ENCODE peak calls at places on chromosomes 11 and 22, in six cellular contexts. One of them, this sample, is unnamed. For H3K4me1, the result is how much of the 10 kb centered on the place peaks cover.

GRCh38 chr22:46036558-46037408 is 59.8 kb upstream of the WNT7B start:
- DNase-seq in lower lobe of right lung: no peak
- DNase-seq in A549: peak
- DNase-seq in right cardiac atrium: no peak
- DNase-seq in heart left ventricle: no peak
- DNase-seq in heart right ventricle: no peak
- DNase-seq in this sample: peak

GRCh38 chr11:125625225-125625593 is 246 bp downstream of the CHEK1 start:
- DNase-seq in right cardiac atrium: no peak
- DNase-seq in A549: no peak
- DNase-seq in heart left ventricle: no peak
- DNase-seq in lower lobe of right lung: no peak
- DNase-seq in heart right ventricle: no peak
- DNase-seq in this sample: no peak

GRCh38 chr22:46175631-46176030 is 25.3 kb downstream of the PPARA start:
- DNase-seq in heart left ventricle: no peak
- DNase-seq in right cardiac atrium: no peak
- DNase-seq in lower lobe of right lung: no peak
- DNase-seq in heart right ventricle: no peak
- DNase-seq in A549: no peak
- DNase-seq in this sample: no peak

GRCh38 chr11:59708537-59708936 is 5.1 kb downstream of the OR10V1 start:
- DNase-seq in heart right ventricle: no peak
- DNase-seq in A549: no peak
- DNase-seq in heart left ventricle: no peak
- DNase-seq in lower lobe of right lung: no peak
- DNase-seq in right cardiac atrium: no peak
- DNase-seq in this sample: no peak

GRCh38 chr11:104142701-104143100 is 21.2 kb downstream of the PDGFD start:
- DNase-seq in heart left ventricle: no peak
- DNase-seq in heart right ventricle: no peak
- DNase-seq in right cardiac atrium: no peak
- DNase-seq in lower lobe of right lung: no peak
- DNase-seq in A549: no peak
- DNase-seq in this sample: no peak

GRCh38 chr22:38038890-38039812 is 18.1 kb upstream of the PICK1 start:
- DNase-seq in heart right ventricle: peak
- DNase-seq in right cardiac atrium: no peak
- DNase-seq in heart left ventricle: peak
- DNase-seq in lower lobe of right lung: no peak
- DNase-seq in A549: no peak
- DNase-seq in this sample: no peak

GRCh38 chr22:46514592-46515207 is 22.7 kb downstream of the CELSR1 start:
- DNase-seq in A549: peak
- DNase-seq in lower lobe of right lung: no peak
- DNase-seq in right cardiac atrium: no peak
- DNase-seq in heart left ventricle: no peak
- DNase-seq in heart right ventricle: no peak
- DNase-seq in this sample: no peak

GRCh38 chr22:30396871-30397655 is at the start of gene SEC14L2:
- DNase-seq in heart right ventricle: peak
- DNase-seq in heart left ventricle: peak
- DNase-seq in A549: peak
- DNase-seq in lower lobe of right lung: peak
- DNase-seq in right cardiac atrium: peak
- DNase-seq in this sample: peak

GRCh38 chr11:117735350-117735977 is 61.6 kb downstream of the DSCAML1 start:
- DNase-seq in right cardiac atrium: no peak
- DNase-seq in heart right ventricle: no peak
- DNase-seq in heart left ventricle: no peak
- DNase-seq in A549: no peak
- DNase-seq in lower lobe of right lung: no peak
- DNase-seq in this sample: no peak

GRCh38 chr11:28566643-28567042 is 458.5 kb downstream of the METTL15 start:
- DNase-seq in heart left ventricle: peak
- DNase-seq in right cardiac atrium: peak
- DNase-seq in lower lobe of right lung: peak
- DNase-seq in A549: peak
- DNase-seq in heart right ventricle: peak
- DNase-seq in this sample: no peak

GRCh38 chr11:79413258-79413657 is 27.6 kb downstream of the TENM4 start:
- DNase-seq in heart left ventricle: peak
- DNase-seq in heart right ventricle: peak
- DNase-seq in lower lobe of right lung: no peak
- DNase-seq in A549: no peak
- DNase-seq in right cardiac atrium: peak
- DNase-seq in this sample: no peak

GRCh38 chr11:61905067-61905696 is 12.2 kb downstream of the RAB3IL1 start:
- DNase-seq in A549: no peak
- DNase-seq in heart right ventricle: no peak
- DNase-seq in right cardiac atrium: no peak
- DNase-seq in heart left ventricle: no peak
- DNase-seq in lower lobe of right lung: no peak
- DNase-seq in this sample: no peak

GRCh38 chr11:35844579-35844978 is 99.3 kb upstream of the LDLRAD3 start:
- DNase-seq in right cardiac atrium: no peak
- DNase-seq in heart left ventricle: no peak
- DNase-seq in A549: no peak
- DNase-seq in heart right ventricle: no peak
- DNase-seq in lower lobe of right lung: no peak
- DNase-seq in this sample: no peak

GRCh38 chr22:50192825-50193204 is 7.1 kb downstream of the TRABD start:
- DNase-seq in heart left ventricle: no peak
- DNase-seq in A549: no peak
- DNase-seq in right cardiac atrium: no peak
- DNase-seq in lower lobe of right lung: no peak
- DNase-seq in heart right ventricle: peak
- DNase-seq in this sample: no peak

GRCh38 chr11:72373163-72373562 is 61.2 kb downstream of the CLPB start:
- DNase-seq in A549: no peak
- DNase-seq in lower lobe of right lung: peak
- DNase-seq in right cardiac atrium: no peak
- DNase-seq in heart left ventricle: no peak
- DNase-seq in heart right ventricle: no peak
- DNase-seq in this sample: no peak

GRCh38 chr11:47914743-47915142 is 65.6 kb upstream of the PTPRJ start:
- DNase-seq in A549: no peak
- DNase-seq in heart left ventricle: no peak
- DNase-seq in lower lobe of right lung: no peak
- DNase-seq in heart right ventricle: no peak
- DNase-seq in right cardiac atrium: no peak
- DNase-seq in this sample: no peak

GRCh38 chr11:72833792-72834501 is 19.7 kb downstream of the ATG16L2 start:
- DNase-seq in right cardiac atrium: peak
- DNase-seq in A549: no peak
- DNase-seq in heart left ventricle: peak
- DNase-seq in heart right ventricle: no peak
- DNase-seq in lower lobe of right lung: no peak
- DNase-seq in this sample: no peak

GRCh38 chr11:10716122-10716521 is 22.6 kb upstream of the IRAG1 start:
- DNase-seq in heart left ventricle: no peak
- DNase-seq in right cardiac atrium: no peak
- DNase-seq in heart right ventricle: no peak
- DNase-seq in A549: no peak
- DNase-seq in lower lobe of right lung: no peak
- DNase-seq in this sample: no peak

GRCh38 chr22:47190276-47190956 is 428.0 kb downstream of the TBC1D22A start:
- DNase-seq in A549: no peak
- DNase-seq in heart right ventricle: no peak
- DNase-seq in right cardiac atrium: no peak
- DNase-seq in lower lobe of right lung: peak
- DNase-seq in heart left ventricle: peak
- DNase-seq in this sample: no peak

DNA sequence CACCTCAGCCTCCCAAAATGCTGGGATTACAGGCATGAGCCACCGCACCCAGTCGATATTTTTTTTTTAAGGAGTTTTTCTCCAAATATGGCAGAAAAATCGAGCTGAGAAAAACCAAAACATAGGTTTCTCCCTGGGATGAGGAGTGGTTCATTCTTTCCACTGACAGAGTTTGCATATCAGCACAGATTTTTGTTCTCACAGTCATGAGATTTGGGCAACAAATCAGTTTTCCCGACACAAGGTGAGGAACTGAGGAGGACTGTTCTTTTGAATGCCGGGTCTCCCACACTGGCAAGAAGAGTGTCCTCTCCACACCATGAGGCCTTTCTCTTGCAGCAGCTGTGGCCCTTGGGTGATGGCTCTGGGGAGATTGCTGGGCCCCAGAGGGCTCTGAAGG is 3.8 kb upstream of the EHD1 start:
- DNase-seq in heart left ventricle: no peak
- DNase-seq in right cardiac atrium: no peak
- DNase-seq in heart right ventricle: no peak
- DNase-seq in A549: no peak
- DNase-seq in lower lobe of right lung: no peak
- DNase-seq in this sample: no peak
- H3K4me1 ChIP-seq in heart left ventricle: under half
- H3K4me1 ChIP-seq in right cardiac atrium: under half
- H3K4me1 ChIP-seq in heart right ventricle: under half
- H3K4me1 ChIP-seq in A549: under half
- H3K4me1 ChIP-seq in lower lobe of right lung: under half
- H3K4me1 ChIP-seq in this sample: under half

GRCh38 chr11:114110123-114110522 is 50.6 kb downstream of the ZBTB16 start:
- DNase-seq in heart right ventricle: no peak
- DNase-seq in right cardiac atrium: no peak
- DNase-seq in lower lobe of right lung: no peak
- DNase-seq in A549: no peak
- DNase-seq in heart left ventricle: no peak
- DNase-seq in this sample: no peak

GRCh38 chr11:114109206-114110090 is 49.9 kb downstream of the ZBTB16 start:
- DNase-seq in lower lobe of right lung: no peak
- DNase-seq in heart left ventricle: no peak
- DNase-seq in right cardiac atrium: no peak
- DNase-seq in heart right ventricle: no peak
- DNase-seq in A549: no peak
- DNase-seq in this sample: no peak

GRCh38 chr11:114108501-114109205 is 49.1 kb downstream of the ZBTB16 start:
- DNase-seq in heart right ventricle: no peak
- DNase-seq in right cardiac atrium: no peak
- DNase-seq in lower lobe of right lung: no peak
- DNase-seq in heart left ventricle: no peak
- DNase-seq in A549: no peak
- DNase-seq in this sample: no peak

GRCh38 chr11:114110948-114111347 is 51.4 kb downstream of the ZBTB16 start:
- DNase-seq in heart right ventricle: peak
- DNase-seq in right cardiac atrium: peak
- DNase-seq in heart left ventricle: no peak
- DNase-seq in A549: no peak
- DNase-seq in lower lobe of right lung: no peak
- DNase-seq in this sample: no peak

DNA sequence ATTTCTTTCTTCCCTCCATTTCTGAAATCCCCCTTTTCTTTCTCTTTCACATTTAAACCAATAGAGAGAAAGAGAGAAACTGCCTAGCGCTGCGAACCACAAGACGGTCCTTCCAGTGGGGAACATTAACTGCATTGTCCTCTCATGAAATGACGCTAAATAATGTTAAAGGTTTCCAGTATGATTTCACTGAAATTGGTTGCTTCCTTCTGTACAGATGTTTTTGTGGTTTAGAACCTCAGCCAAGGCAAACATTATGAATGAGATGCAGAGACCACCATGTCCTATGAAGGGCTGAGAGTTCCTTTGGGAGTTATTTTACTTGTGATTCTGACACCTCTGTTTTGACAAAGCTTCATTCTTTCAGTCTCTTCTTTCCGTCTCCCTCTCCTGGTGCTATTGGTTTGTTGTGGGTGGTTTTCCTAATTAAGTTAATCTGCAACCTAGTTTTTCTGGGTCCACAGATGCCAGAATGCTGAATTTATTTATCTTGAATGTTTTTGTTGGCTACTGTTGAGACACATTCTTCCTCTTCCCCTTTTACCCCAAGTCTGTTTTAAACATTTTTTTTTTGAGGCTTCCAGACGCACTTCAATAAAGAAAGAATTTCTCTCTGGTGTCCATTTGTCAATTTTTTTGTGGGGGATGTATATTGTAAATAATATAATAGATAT is 52.0 kb downstream of the ZBTB16 start:
- DNase-seq in heart left ventricle: no peak
- DNase-seq in A549: no peak
- DNase-seq in right cardiac atrium: no peak
- DNase-seq in heart right ventricle: no peak
- DNase-seq in lower lobe of right lung: no peak
- DNase-seq in this sample: no peak
- H3K27ac ChIP-seq in heart left ventricle: peak
- H3K27ac ChIP-seq in A549: no peak
- H3K27ac ChIP-seq in right cardiac atrium: peak
- H3K27ac ChIP-seq in heart right ventricle: peak
- H3K27ac ChIP-seq in lower lobe of right lung: peak
- H3K27ac ChIP-seq in this sample: no peak

GRCh38 chr11:120703358-120704152 is 192.0 kb downstream of the GRIK4 start:
- DNase-seq in A549: no peak
- DNase-seq in lower lobe of right lung: no peak
- DNase-seq in heart right ventricle: no peak
- DNase-seq in heart left ventricle: no peak
- DNase-seq in right cardiac atrium: no peak
- DNase-seq in this sample: no peak

GRCh38 chr11:120702656-120703055 is 191.1 kb downstream of the GRIK4 start:
- DNase-seq in right cardiac atrium: no peak
- DNase-seq in A549: no peak
- DNase-seq in lower lobe of right lung: no peak
- DNase-seq in heart left ventricle: no peak
- DNase-seq in heart right ventricle: no peak
- DNase-seq in this sample: no peak

GRCh38 chr11:120707098-120707497 is 195.6 kb downstream of the GRIK4 start:
- DNase-seq in right cardiac atrium: no peak
- DNase-seq in lower lobe of right lung: no peak
- DNase-seq in heart left ventricle: no peak
- DNase-seq in A549: no peak
- DNase-seq in heart right ventricle: no peak
- DNase-seq in this sample: no peak

GRCh38 chr11:120706257-120706656 is 194.7 kb downstream of the GRIK4 start:
- DNase-seq in A549: no peak
- DNase-seq in right cardiac atrium: no peak
- DNase-seq in lower lobe of right lung: no peak
- DNase-seq in heart left ventricle: no peak
- DNase-seq in heart right ventricle: no peak
- DNase-seq in this sample: no peak

GRCh38 chr11:120704256-120704750 is 192.8 kb downstream of the GRIK4 start:
- DNase-seq in A549: no peak
- DNase-seq in right cardiac atrium: no peak
- DNase-seq in heart left ventricle: no peak
- DNase-seq in heart right ventricle: no peak
- DNase-seq in lower lobe of right lung: no peak
- DNase-seq in this sample: no peak
- H3K4me1 ChIP-seq in A549: under half
- H3K4me1 ChIP-seq in right cardiac atrium: under half
- H3K4me1 ChIP-seq in heart left ventricle: under half
- H3K4me1 ChIP-seq in heart right ventricle: under half
- H3K4me1 ChIP-seq in lower lobe of right lung: under half
- H3K4me1 ChIP-seq in this sample: under half

DNA sequence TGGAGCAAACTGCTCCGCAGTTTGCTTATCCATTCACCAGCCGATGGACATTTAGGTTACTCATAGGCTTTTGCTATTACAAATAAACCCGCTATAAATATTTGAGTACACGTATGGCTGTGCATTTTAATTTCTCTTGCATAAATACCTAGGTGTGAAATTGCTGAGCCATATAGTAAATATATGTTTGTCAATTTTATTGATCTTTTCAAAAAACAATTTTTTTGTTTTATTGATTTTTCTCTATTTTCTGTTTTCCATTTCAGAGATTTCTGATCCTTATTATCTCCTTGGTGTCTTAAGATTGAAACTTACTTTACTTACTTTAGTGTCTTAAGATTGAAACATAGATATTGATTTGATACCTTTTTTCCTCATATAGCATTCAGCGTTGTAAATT is 4.5 kb downstream of the ZNF74 start:
- DNase-seq in heart right ventricle: no peak
- DNase-seq in right cardiac atrium: no peak
- DNase-seq in A549: no peak
- DNase-seq in lower lobe of right lung: no peak
- DNase-seq in heart left ventricle: no peak
- DNase-seq in this sample: no peak
- H3K27ac ChIP-seq in heart right ventricle: no peak
- H3K27ac ChIP-seq in right cardiac atrium: no peak
- H3K27ac ChIP-seq in A549: no peak
- H3K27ac ChIP-seq in lower lobe of right lung: no peak
- H3K27ac ChIP-seq in heart left ventricle: no peak
- H3K27ac ChIP-seq in this sample: no peak